ENCODE peak calls at places on chromosomes 16 and 17, in five cellular contexts. T is HL-60, A is dorsolateral prefrontal cortex, S is neural crest cell, I is left lung. O is an unnamed sample.

GRCh38 chr16:19223235-19223847 is 55.3 kb downstream of the SYT17 start:
- DNase-seq in T (peak; percentile 34), A (no peak), S (peak; percentile 61), I (no peak), O (no peak)

GRCh38 chr16:76059186-76059585 is 218.0 kb upstream of the CNTNAP4 start:
- DNase-seq in T (no peak), A (no peak), S (no peak), I (no peak), O (no peak)

GRCh38 chr16:56534847-56535383 is 15.1 kb upstream of the BBS2 start:
- DNase-seq in T (no peak), A (no peak), S (no peak), I (no peak), O (no peak)

GRCh38 chr16:23941963-23942564 is 106.3 kb downstream of the PRKCB start:
- DNase-seq in T (no peak), A (peak; percentile 48), S (no peak), I (no peak), O (no peak)

GRCh38 chr16:89613101-89613953 is at the start of gene DPEP1:
- DNase-seq in T (peak; percentile 3), A (no peak), S (no peak), I (no peak), O (peak; percentile 64)

GRCh38 chr16:67148221-67148620 is 2.6 kb downstream of the B3GNT9 start:
- DNase-seq in T (no peak), A (no peak), S (no peak), I (no peak), O (no peak)

GRCh38 chr17:59829217-59830006 is 63.3 kb downstream of the TUBD1 start:
- DNase-seq in T (peak; percentile 46), A (no peak), S (no peak), I (no peak), O (no peak)

GRCh38 chr16:80463776-80464175 is 77.0 kb upstream of the DYNLRB2 start:
- DNase-seq in T (no peak), A (no peak), S (no peak), I (no peak), O (no peak)

GRCh38 chr17:1036171-1036844 is 39.4 kb downstream of the TIMM22 start:
- DNase-seq in T (no peak), A (no peak), S (no peak), I (no peak), O (no peak)

GRCh38 chr17:74217036-74217725 is 3.8 kb downstream of the TTYH2 start:
- DNase-seq in T (peak; percentile 33), A (no peak), S (no peak), I (no peak), O (no peak)

GRCh38 chr17:32806646-32807045 is 70.3 kb downstream of the MYO1D start:
- DNase-seq in T (no peak), A (no peak), S (no peak), I (no peak), O (no peak)

GRCh38 chr16:29702307-29702706 is 23.3 kb downstream of the QPRT start:
- DNase-seq in T (no peak), A (no peak), S (no peak), I (no peak), O (no peak)

GRCh38 chr16:87312008-87312407 is 5.2 kb downstream of the C16orf95 start:
- DNase-seq in T (no peak), A (no peak), S (no peak), I (no peak), O (no peak)

GRCh38 chr17:52170963-52171572 is 12.6 kb upstream of the CA10 start:
- DNase-seq in T (peak; percentile 17), A (no peak), S (peak; percentile 39), I (no peak), O (no peak)

GRCh38 chr16:71781741-71782140 is 26.9 kb downstream of the AP1G1 start:
- DNase-seq in T (no peak), A (no peak), S (no peak), I (no peak), O (no peak)

GRCh38 chr17:55273579-55274370 is 9.0 kb downstream of the HLF start:
- DNase-seq in T (no peak), A (peak; percentile 72), S (no peak), I (peak; percentile 66), O (no peak)

GRCh38 chr17:50137050-50137449 is 7.1 kb upstream of the SAMD14 start:
- DNase-seq in T (no peak), A (no peak), S (no peak), I (no peak), O (no peak)

GRCh38 chr16:56428087-56428486 is 2.7 kb upstream of the AMFR start:
- DNase-seq in T (no peak), A (no peak), S (no peak), I (no peak), O (no peak)

GRCh38 chr17:385195-385835 is 32.7 kb upstream of the RPH3AL start:
- DNase-seq in T (no peak), A (no peak), S (no peak), I (no peak), O (no peak)

GRCh38 chr17:35345926-35346771 is 27.3 kb downstream of the SLFN11 start:
- DNase-seq in T (peak; percentile 89), A (no peak), S (no peak), I (peak; percentile 89), O (no peak)

GRCh38 chr17:1180958-1181768 is 1.4 kb upstream of the ABR start:
- DNase-seq in T (no peak), A (peak; percentile 82), S (no peak), I (no peak), O (no peak)

GRCh38 chr17:49597928-49598655 is 22.4 kb downstream of the NXPH3 start:
- DNase-seq in T (no peak), A (no peak), S (no peak), I (no peak), O (no peak)

GRCh38 chr17:77409282-77410161 is 268.8 kb downstream of the SEC14L1 start:
- DNase-seq in T (no peak), A (no peak), S (peak; percentile 57), I (peak; percentile 64), O (no peak)

GRCh38 chr17:1907818-1908698 is 78.3 kb downstream of the RPA1 start:
- DNase-seq in T (peak; percentile 2), A (peak; percentile 63), S (peak; percentile 28), I (no peak), O (no peak)

GRCh38 chr17:39593371-39593770 is 14.3 kb downstream of the NEUROD2 start:
- DNase-seq in T (no peak), A (no peak), S (no peak), I (no peak), O (no peak)

GRCh38 chr17:22511431-22511830 is 819.1 kb downstream of the KCNJ18 start:
- DNase-seq in T (no peak), A (no peak), S (no peak), I (no peak), O (no peak)

GRCh38 chr16:87465306-87465705 is 27.5 kb downstream of the ZCCHC14 start:
- DNase-seq in T (peak; percentile 75), A (no peak), S (no peak), I (peak; percentile 91), O (peak; percentile 86)

GRCh38 chr17:62629556-62630364 is 2.3 kb downstream of the MRC2 start:
- DNase-seq in T (no peak), A (no peak), S (no peak), I (no peak), O (no peak)

GRCh38 chr16:27725271-27726010 is 175.5 kb downstream of the KATNIP start:
- DNase-seq in T (no peak), A (no peak), S (no peak), I (no peak), O (no peak)

GRCh38 chr17:27280527-27280926 is 13.4 kb upstream of the WSB1 start:
- DNase-seq in T (no peak), A (no peak), S (no peak), I (no peak), O (no peak)